ENCODE peak calls at places on chromosomes 16 and 17, in five cellular contexts. Q, O, E, Y and V are unnamed samples.

GRCh38 chr16:57794849-57795430 is 7.4 kb downstream of the KIFC3 start:
- DNase-seq in Q (no peak), O (no peak), E (no peak), Y (no peak), V (no peak)

GRCh38 chr16:11801481-11802021 is 4.5 kb upstream of the ZC3H7A start:
- DNase-seq in Q (no peak), O (no peak), E (no peak), Y (no peak), V (no peak)

GRCh38 chr17:55527520-55528118 is 16.4 kb upstream of the SMIM36 start:
- DNase-seq in Q (peak), O (no peak), E (no peak), Y (no peak), V (peak)

GRCh38 chr16:61879-62281 is 8.3 kb downstream of the SNRNP25 start:
- DNase-seq in Q (no peak), O (no peak), E (no peak), Y (no peak), V (no peak)

GRCh38 chr17:45584092-45585036 is 93.8 kb upstream of the PLEKHM1 start:
- DNase-seq in Q (peak), O (peak), E (peak), Y (peak), V (peak)

GRCh38 chr16:9333515-9333914 is 242.1 kb downstream of the HAPSTR1 start:
- DNase-seq in Q (no peak), O (no peak), E (no peak), Y (no peak), V (no peak)

GRCh38 chr17:50354776-50355175 is 8.8 kb downstream of the XYLT2 start:
- DNase-seq in Q (no peak), O (no peak), E (no peak), Y (no peak), V (no peak)

GRCh38 chr16:48426244-48427135 is 41.3 kb upstream of the SIAH1 start:
- DNase-seq in Q (no peak), O (no peak), E (no peak), Y (peak), V (no peak)

GRCh38 chr16:58177347-58177710 is 20.6 kb downstream of the CSNK2A2 start:
- DNase-seq in Q (no peak), O (no peak), E (no peak), Y (no peak), V (no peak)

GRCh38 chr16:23206986-23207385 is 24.4 kb downstream of the SCNN1G start:
- DNase-seq in Q (no peak), O (no peak), E (no peak), Y (no peak), V (no peak)

GRCh38 chr17:63140255-63140654 is 174.2 kb downstream of the TANC2 start:
- DNase-seq in Q (no peak), O (no peak), E (no peak), Y (peak), V (peak)

GRCh38 chr17:72321886-72322285 is 201.1 kb downstream of the SOX9 start:
- DNase-seq in Q (no peak), O (no peak), E (no peak), Y (no peak), V (no peak)